ENCODE peak calls at places on chromosomes 16 and 17, in four cellular contexts. One of them, this sample, is unnamed.
A peak's percentile ranks its signal among the peaks of the same experiment; 100 is the strongest.

GRCh38 chr17:57895382-57896060 is 45.7 kb upstream of the MRPS23 start:
- DNase-seq in body of pancreas: peak; percentile 91
- DNase-seq in H1: no peak
- DNase-seq in upper lobe of left lung: no peak
- DNase-seq in this sample: no peak

GRCh38 chr17:79979201-79979840 is 56.4 kb downstream of the TBC1D16 start:
- DNase-seq in body of pancreas: peak; percentile 26
- DNase-seq in H1: no peak
- DNase-seq in upper lobe of left lung: peak; percentile 52
- DNase-seq in this sample: peak; percentile 79

GRCh38 chr17:71790791-71791190 is 330.0 kb upstream of the SOX9 start:
- DNase-seq in body of pancreas: no peak
- DNase-seq in H1: no peak
- DNase-seq in upper lobe of left lung: no peak
- DNase-seq in this sample: no peak

GRCh38 chr17:76271669-76272540 is 6.8 kb downstream of the UBALD2 start:
- DNase-seq in body of pancreas: peak; percentile 79
- DNase-seq in H1: peak; percentile 67
- DNase-seq in upper lobe of left lung: peak; percentile 87
- DNase-seq in this sample: no peak

GRCh38 chr16:46651305-46651704 is 30.1 kb upstream of the SHCBP1 start:
- DNase-seq in body of pancreas: no peak
- DNase-seq in H1: no peak
- DNase-seq in upper lobe of left lung: no peak
- DNase-seq in this sample: no peak

GRCh38 chr16:64440005-64440404 is 681.9 kb downstream of the CDH11 start:
- DNase-seq in body of pancreas: no peak
- DNase-seq in H1: no peak
- DNase-seq in upper lobe of left lung: no peak
- DNase-seq in this sample: no peak

GRCh38 chr17:3695723-3696411 is at the start of gene P2RX5:
- DNase-seq in body of pancreas: no peak
- DNase-seq in H1: peak; percentile 79
- DNase-seq in upper lobe of left lung: peak; percentile 92
- DNase-seq in this sample: no peak

GRCh38 chr17:17605747-17606083 is 14.2 kb upstream of the PEMT start:
- DNase-seq in body of pancreas: no peak
- DNase-seq in H1: no peak
- DNase-seq in upper lobe of left lung: no peak
- DNase-seq in this sample: no peak

GRCh38 chr16:25298165-25298872 is 40.7 kb upstream of the ZKSCAN2 start:
- DNase-seq in body of pancreas: no peak
- DNase-seq in H1: no peak
- DNase-seq in upper lobe of left lung: no peak
- DNase-seq in this sample: no peak

GRCh38 chr17:32523827-32524552 is 37.2 kb downstream of the CDK5R1 start:
- DNase-seq in body of pancreas: no peak
- DNase-seq in H1: no peak
- DNase-seq in upper lobe of left lung: no peak
- DNase-seq in this sample: no peak

GRCh38 chr16:57899771-57900661 is 70.9 kb downstream of the CNGB1 start:
- DNase-seq in body of pancreas: peak; percentile 73
- DNase-seq in H1: peak; percentile 89
- DNase-seq in upper lobe of left lung: no peak
- DNase-seq in this sample: peak; percentile 45

GRCh38 chr16:67844441-67844840 is 2.3 kb upstream of the NUTF2 start:
- DNase-seq in body of pancreas: no peak
- DNase-seq in H1: no peak
- DNase-seq in upper lobe of left lung: no peak
- DNase-seq in this sample: no peak

GRCh38 chr16:18965555-18965954 is 18.2 kb upstream of the TMC7 start:
- DNase-seq in body of pancreas: no peak
- DNase-seq in H1: no peak
- DNase-seq in upper lobe of left lung: no peak
- DNase-seq in this sample: no peak

GRCh38 chr16:88685156-88686061 is 898 bp downstream of the SNAI3 start:
- DNase-seq in body of pancreas: peak; percentile 34
- DNase-seq in H1: peak; percentile 79
- DNase-seq in upper lobe of left lung: peak; percentile 88
- DNase-seq in this sample: peak; percentile 85

GRCh38 chr16:15988268-15989013 is 39.0 kb downstream of the ABCC1 start:
- DNase-seq in body of pancreas: no peak
- DNase-seq in H1: no peak
- DNase-seq in upper lobe of left lung: no peak
- DNase-seq in this sample: no peak

GRCh38 chr17:58320163-58320558 is 8.4 kb downstream of the TSPOAP1 start:
- DNase-seq in body of pancreas: no peak
- DNase-seq in H1: no peak
- DNase-seq in upper lobe of left lung: no peak
- DNase-seq in this sample: no peak

GRCh38 chr17:43482103-43483012 is 1.4 kb upstream of the DHX8 start:
- DNase-seq in body of pancreas: no peak
- DNase-seq in H1: no peak
- DNase-seq in upper lobe of left lung: no peak
- DNase-seq in this sample: no peak

DNA sequence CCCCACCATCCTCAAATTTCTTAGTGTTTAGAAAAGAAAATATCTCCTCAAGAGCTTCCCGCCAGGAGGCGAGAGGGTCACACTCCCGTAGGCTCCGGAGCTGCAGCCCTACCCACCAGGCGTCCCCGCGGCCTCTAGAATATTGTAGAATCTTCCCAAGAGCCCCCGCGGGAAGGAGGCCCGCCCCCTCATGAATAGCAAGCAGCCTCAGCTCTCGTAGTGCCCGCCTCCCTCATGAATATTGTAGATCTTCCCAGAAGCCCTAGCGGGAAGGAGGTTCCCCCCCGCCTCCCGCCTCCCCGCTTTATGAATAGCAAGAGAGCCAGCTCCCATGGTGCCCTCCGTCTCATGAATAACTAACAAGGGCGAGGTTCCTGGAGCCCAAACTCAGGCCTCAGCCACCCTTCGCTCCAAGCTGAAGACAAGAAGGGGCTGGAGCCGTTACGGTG is at the start of gene FBXO47:
- DNase-seq in body of pancreas: peak; percentile 91
- DNase-seq in H1: peak; percentile 92
- DNase-seq in upper lobe of left lung: peak; percentile 80
- DNase-seq in this sample: peak; percentile 91
- H3K4me3 ChIP-seq in body of pancreas: no peak within 1 kb of the TSS
- H3K4me3 ChIP-seq in H1: peak within 1 kb of the TSS; percentile 23
- H3K4me3 ChIP-seq in upper lobe of left lung: peak within 1 kb of the TSS; percentile 41
- H3K4me3 ChIP-seq in this sample: no peak within 1 kb of the TSS

DNA sequence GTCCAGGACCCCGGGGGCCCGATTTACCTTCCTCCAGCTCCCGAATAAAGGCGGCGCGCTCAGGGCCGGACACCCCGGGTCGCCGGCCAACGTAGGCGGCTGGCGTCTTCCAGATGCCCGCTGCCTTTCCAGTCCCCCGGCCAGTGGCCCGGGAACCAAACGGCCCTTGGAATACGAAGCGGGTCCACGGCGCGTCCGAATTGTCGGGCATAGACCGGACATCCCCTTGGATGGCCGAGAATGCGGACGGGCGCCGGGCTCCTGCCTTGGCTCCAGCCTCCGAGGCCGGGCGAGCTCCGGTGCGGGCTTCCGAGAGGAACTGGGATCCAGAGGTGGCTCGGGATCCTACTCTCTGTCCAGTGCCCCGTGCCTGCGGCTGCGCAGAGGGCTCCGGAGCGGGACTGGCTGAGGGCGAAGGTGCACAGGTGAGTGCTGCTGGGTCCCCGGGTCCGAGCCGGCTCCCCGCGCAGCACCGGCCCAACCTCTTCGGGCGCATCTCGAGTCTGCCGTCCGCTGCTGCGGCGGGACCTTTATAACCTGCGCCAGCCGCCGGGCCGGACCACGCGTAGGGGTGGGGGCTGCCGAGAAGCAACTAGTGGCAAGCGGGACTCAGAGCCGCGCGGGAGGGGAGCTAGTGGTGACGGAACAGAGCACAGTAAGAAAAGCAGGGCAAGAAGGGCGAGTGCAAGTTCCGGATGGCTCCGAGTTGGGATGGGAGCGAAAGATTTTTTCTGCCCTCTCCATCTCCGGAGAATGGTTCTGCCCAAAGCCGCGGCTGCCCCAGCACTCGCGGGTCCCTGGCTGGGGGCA is at the start of gene HAP1:
- DNase-seq in body of pancreas: peak; percentile 37
- DNase-seq in H1: peak; percentile 93
- DNase-seq in upper lobe of left lung: peak; percentile 88
- DNase-seq in this sample: no peak
- TF ChIP-seq POLR2A in body of pancreas: no peak
- TF ChIP-seq POLR2A in H1: peak; percentile 98
- TF ChIP-seq POLR2A in upper lobe of left lung: no peak
- TF ChIP-seq POLR2A in this sample: no peak

DNA sequence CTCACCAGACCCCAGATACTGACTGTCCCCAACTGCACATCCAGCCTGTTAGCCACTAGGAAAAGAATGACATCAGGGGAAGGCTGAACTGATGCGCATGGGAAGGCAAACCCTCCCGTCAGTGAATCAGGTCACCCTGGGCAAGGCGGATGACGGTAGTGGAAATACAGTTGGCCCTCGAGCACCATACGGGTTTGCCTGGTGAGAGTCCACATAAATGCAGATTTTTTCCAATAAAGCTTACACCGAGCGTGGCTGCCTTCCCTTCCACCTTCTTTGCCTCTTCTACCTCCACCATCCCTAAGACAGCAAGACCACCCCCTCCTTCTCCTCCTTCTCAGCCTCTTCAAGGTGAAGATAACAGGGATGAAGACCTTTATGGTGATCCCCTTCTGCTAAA is 236.1 kb upstream of the TNRC6C start:
- DNase-seq in body of pancreas: no peak
- DNase-seq in H1: peak; percentile 33
- DNase-seq in upper lobe of left lung: no peak
- DNase-seq in this sample: no peak
- H3K4me3 ChIP-seq in body of pancreas: no peak overlapping the region
- H3K4me3 ChIP-seq in H1: no peak overlapping the region
- H3K4me3 ChIP-seq in upper lobe of left lung: no peak overlapping the region
- H3K4me3 ChIP-seq in this sample: no peak overlapping the region

DNA sequence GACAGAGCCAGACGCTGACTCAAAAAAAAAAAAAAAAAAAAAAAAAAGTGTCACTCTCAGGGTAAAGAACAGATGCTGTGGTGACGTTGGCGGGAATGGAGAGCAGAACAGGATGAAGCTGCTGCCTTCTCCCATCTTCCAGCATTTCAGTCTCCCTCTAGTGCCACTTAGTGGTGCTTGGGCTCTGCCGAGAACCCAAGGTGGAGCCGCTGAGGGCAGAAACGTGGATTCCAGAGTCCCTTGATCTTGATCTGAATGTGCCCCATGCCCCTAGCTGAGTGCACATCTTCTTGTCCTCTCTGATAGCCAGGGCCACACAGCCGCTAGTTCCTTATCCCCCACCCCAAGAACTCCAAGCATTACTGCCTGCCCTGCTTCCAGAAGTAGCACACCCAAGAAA is 43.2 kb upstream of the FA2H start:
- DNase-seq in body of pancreas: no peak
- DNase-seq in H1: no peak
- DNase-seq in upper lobe of left lung: no peak
- DNase-seq in this sample: no peak
- TF ChIP-seq POLR2A in body of pancreas: no peak
- TF ChIP-seq POLR2A in H1: no peak
- TF ChIP-seq POLR2A in upper lobe of left lung: no peak
- TF ChIP-seq POLR2A in this sample: no peak

GRCh38 chr16:86566601-86566965 is at the start of gene FOXC2:
- DNase-seq in body of pancreas: peak; percentile 63
- DNase-seq in H1: peak; percentile 96
- DNase-seq in upper lobe of left lung: peak; percentile 87
- DNase-seq in this sample: peak; percentile 95
- H3K4me3 ChIP-seq in body of pancreas: no peak within 1 kb of the TSS
- H3K4me3 ChIP-seq in H1: peak within 1 kb of the TSS; percentile 30
- H3K4me3 ChIP-seq in upper lobe of left lung: peak within 1 kb of the TSS; percentile 41
- H3K4me3 ChIP-seq in this sample: no peak within 1 kb of the TSS

DNA sequence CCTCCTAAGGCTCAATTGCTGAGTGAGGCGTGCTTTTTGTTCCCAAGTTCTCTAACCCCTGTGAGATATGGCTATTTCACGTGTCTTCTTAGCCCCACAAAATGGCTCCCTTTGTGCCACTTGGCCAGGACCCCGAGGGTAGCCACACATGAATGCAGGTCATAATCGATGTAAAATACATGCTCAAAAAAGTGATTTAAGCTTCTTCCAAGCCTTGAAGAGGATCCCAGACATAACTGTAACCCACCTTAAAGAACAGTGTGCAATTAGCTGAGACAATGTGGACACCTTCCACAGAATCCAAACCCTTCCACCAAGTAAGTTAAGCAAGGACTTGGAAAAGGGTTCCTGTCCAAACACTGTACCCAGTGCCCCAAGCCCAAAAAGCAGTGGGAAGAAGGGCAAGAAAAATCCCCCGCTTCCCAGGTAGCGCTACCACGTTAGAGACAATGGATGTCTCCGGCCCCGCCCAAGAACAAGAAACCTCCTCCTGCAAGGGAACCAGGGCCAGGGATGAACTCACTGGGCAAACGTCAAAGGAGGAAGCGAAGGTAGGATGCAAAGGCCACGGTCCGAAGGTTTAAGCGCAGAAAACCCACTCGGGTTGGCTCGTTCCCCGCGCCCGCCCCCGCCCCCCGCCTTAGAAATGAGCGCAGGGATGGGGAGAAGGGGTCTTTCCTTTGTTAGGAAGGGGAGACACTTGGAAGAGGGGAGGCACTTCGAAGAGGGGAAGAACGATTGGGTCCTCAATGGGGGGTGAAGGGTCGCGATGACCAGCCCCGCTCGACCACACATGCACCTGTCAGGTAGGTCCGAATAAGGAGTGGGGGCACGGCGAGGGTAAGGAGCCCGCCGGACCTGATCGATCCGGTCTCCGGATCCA is 1.1 kb downstream of the JPT1 start:
- DNase-seq in body of pancreas: peak; percentile 23
- DNase-seq in H1: no peak
- DNase-seq in upper lobe of left lung: no peak
- DNase-seq in this sample: peak; percentile 24
- TF ChIP-seq POLR2A in body of pancreas: no peak
- TF ChIP-seq POLR2A in H1: no peak
- TF ChIP-seq POLR2A in upper lobe of left lung: no peak
- TF ChIP-seq POLR2A in this sample: no peak